ENCODE peak calls at places on chromosomes 16 and 17, in seven cellular contexts. C, D, N, S, Z, Q and B are unnamed samples.

GRCh38 chr16:12729448-12729847 is 74.2 kb downstream of the CPPED1 start:
- DNase-seq in D (no peak), S (no peak), C (peak), Q (no peak), Z (no peak), N (no peak), B (no peak)

GRCh38 chr17:14926526-14927122 is 338.5 kb downstream of the PMP22 start:
- DNase-seq in N (peak), C (peak), Q (peak), D (no peak), S (peak), Z (peak), B (peak)

GRCh38 chr16:50902457-50902856 is 160.6 kb downstream of the CYLD start:
- DNase-seq in Z (no peak), N (no peak), Q (no peak), C (no peak), S (no peak), D (no peak), B (no peak)

GRCh38 chr17:80204626-80205468 is 15.3 kb downstream of the SGSH start:
- DNase-seq in S (no peak), D (no peak), N (no peak), Z (no peak), C (no peak), Q (no peak), B (no peak)

GRCh38 chr16:75458439-75458838 is 6.0 kb downstream of the TMEM170A start:
- DNase-seq in N (no peak), S (no peak), Z (no peak), D (no peak), Q (no peak), C (no peak), B (no peak)

GRCh38 chr17:63039899-63040602 is 74.0 kb downstream of the TANC2 start:
- DNase-seq in C (peak), N (no peak), D (no peak), Q (no peak), S (no peak), Z (no peak), B (no peak)

GRCh38 chr17:42118545-42118944 is 2.6 kb downstream of the KAT2A start:
- DNase-seq in Z (peak), Q (no peak), D (peak), N (no peak), C (no peak), S (no peak), B (peak)

GRCh38 chr16:3510410-3510809 is 9.6 kb downstream of the CLUAP1 start:
- DNase-seq in Z (no peak), N (no peak), C (no peak), Q (no peak), S (no peak), D (no peak), B (no peak)